ENCODE peak calls at places on chromosomes 4 and X, in seven cellular contexts. One of them, this sample, is unnamed.

GRCh38 chr4:7860600-7861158 is 79.0 kb downstream of the AFAP1 start:
- DNase-seq in lower leg skin: no peak
- DNase-seq in left lung: no peak
- DNase-seq in foreskin fibroblast: no peak
- DNase-seq in WERI-Rb-1: no peak
- DNase-seq in lower lobe of right lung: no peak
- DNase-seq in GM12864: no peak
- DNase-seq in this sample: no peak

GRCh38 chr4:6971536-6972374 is 62.1 kb downstream of the TBC1D14 start:
- DNase-seq in lower leg skin: peak
- DNase-seq in left lung: no peak
- DNase-seq in foreskin fibroblast: no peak
- DNase-seq in WERI-Rb-1: no peak
- DNase-seq in lower lobe of right lung: no peak
- DNase-seq in GM12864: no peak
- DNase-seq in this sample: no peak

GRCh38 chr4:91502365-91502764 is 801.4 kb upstream of the GRID2 start:
- DNase-seq in lower leg skin: no peak
- DNase-seq in left lung: no peak
- DNase-seq in foreskin fibroblast: no peak
- DNase-seq in WERI-Rb-1: peak
- DNase-seq in lower lobe of right lung: no peak
- DNase-seq in GM12864: no peak
- DNase-seq in this sample: no peak

GRCh38 chrX:31589503-31589902 is 517.7 kb upstream of the FTHL17 start:
- DNase-seq in lower leg skin: no peak
- DNase-seq in left lung: no peak
- DNase-seq in foreskin fibroblast: no peak
- DNase-seq in WERI-Rb-1: no peak
- DNase-seq in lower lobe of right lung: no peak
- DNase-seq in GM12864: no peak
- DNase-seq in this sample: no peak

GRCh38 chrX:71846429-71846828 is 64.2 kb upstream of the NHSL2 start:
- DNase-seq in lower leg skin: no peak
- DNase-seq in left lung: no peak
- DNase-seq in foreskin fibroblast: peak
- DNase-seq in WERI-Rb-1: no peak
- DNase-seq in lower lobe of right lung: no peak
- DNase-seq in GM12864: no peak
- DNase-seq in this sample: no peak

GRCh38 chr4:156971168-156971601 is 414 bp downstream of the PDGFC start:
- DNase-seq in lower leg skin: peak
- DNase-seq in left lung: no peak
- DNase-seq in foreskin fibroblast: no peak
- DNase-seq in WERI-Rb-1: peak
- DNase-seq in lower lobe of right lung: peak
- DNase-seq in GM12864: no peak
- DNase-seq in this sample: no peak

GRCh38 chrX:108177321-108177990 is 85.9 kb downstream of the ATG4A start:
- DNase-seq in lower leg skin: peak
- DNase-seq in left lung: no peak
- DNase-seq in foreskin fibroblast: no peak
- DNase-seq in WERI-Rb-1: no peak
- DNase-seq in lower lobe of right lung: no peak
- DNase-seq in GM12864: no peak
- DNase-seq in this sample: no peak

GRCh38 chr4:169037491-169037890 is 27.4 kb upstream of the CBR4 start:
- DNase-seq in lower leg skin: peak
- DNase-seq in left lung: no peak
- DNase-seq in foreskin fibroblast: no peak
- DNase-seq in WERI-Rb-1: no peak
- DNase-seq in lower lobe of right lung: no peak
- DNase-seq in GM12864: no peak
- DNase-seq in this sample: no peak

GRCh38 chr4:127604949-127605709 is 27.6 kb upstream of the INTU start:
- DNase-seq in lower leg skin: no peak
- DNase-seq in left lung: no peak
- DNase-seq in foreskin fibroblast: peak
- DNase-seq in WERI-Rb-1: peak
- DNase-seq in lower lobe of right lung: no peak
- DNase-seq in GM12864: peak
- DNase-seq in this sample: no peak

GRCh38 chr4:166153539-166153938 is 280.5 kb downstream of the TLL1 start:
- DNase-seq in lower leg skin: no peak
- DNase-seq in left lung: no peak
- DNase-seq in foreskin fibroblast: peak
- DNase-seq in WERI-Rb-1: no peak
- DNase-seq in lower lobe of right lung: no peak
- DNase-seq in GM12864: no peak
- DNase-seq in this sample: no peak

GRCh38 chr4:12555011-12555410 is 929.1 kb downstream of the RAB28 start:
- DNase-seq in lower leg skin: no peak
- DNase-seq in left lung: peak
- DNase-seq in foreskin fibroblast: no peak
- DNase-seq in WERI-Rb-1: no peak
- DNase-seq in lower lobe of right lung: no peak
- DNase-seq in GM12864: no peak
- DNase-seq in this sample: no peak

GRCh38 chr4:138540056-138540800 is 298.1 kb upstream of the SLC7A11 start:
- DNase-seq in lower leg skin: no peak
- DNase-seq in left lung: no peak
- DNase-seq in foreskin fibroblast: peak
- DNase-seq in WERI-Rb-1: no peak
- DNase-seq in lower lobe of right lung: no peak
- DNase-seq in GM12864: no peak
- DNase-seq in this sample: no peak

GRCh38 chr4:169774466-169775445 is 17.0 kb upstream of the HPF1 start:
- DNase-seq in lower leg skin: no peak
- DNase-seq in left lung: peak
- DNase-seq in foreskin fibroblast: no peak
- DNase-seq in WERI-Rb-1: no peak
- DNase-seq in lower lobe of right lung: no peak
- DNase-seq in GM12864: no peak
- DNase-seq in this sample: peak

GRCh38 chrX:23900220-23900797 is 7.4 kb downstream of the APOO start:
- DNase-seq in lower leg skin: no peak
- DNase-seq in left lung: no peak
- DNase-seq in foreskin fibroblast: no peak
- DNase-seq in WERI-Rb-1: peak
- DNase-seq in lower lobe of right lung: no peak
- DNase-seq in GM12864: no peak
- DNase-seq in this sample: no peak

GRCh38 chrX:109782994-109783711 is 50.1 kb upstream of the ACSL4 start:
- DNase-seq in lower leg skin: no peak
- DNase-seq in left lung: no peak
- DNase-seq in foreskin fibroblast: no peak
- DNase-seq in WERI-Rb-1: no peak
- DNase-seq in lower lobe of right lung: no peak
- DNase-seq in GM12864: peak
- DNase-seq in this sample: peak

GRCh38 chr4:75494563-75494962 is 19.6 kb downstream of the RCHY1 start:
- DNase-seq in lower leg skin: no peak
- DNase-seq in left lung: no peak
- DNase-seq in foreskin fibroblast: peak
- DNase-seq in WERI-Rb-1: no peak
- DNase-seq in lower lobe of right lung: no peak
- DNase-seq in GM12864: no peak
- DNase-seq in this sample: no peak

GRCh38 chr4:141684785-141685184 is 48.4 kb downstream of the IL15 start:
- DNase-seq in lower leg skin: no peak
- DNase-seq in left lung: no peak
- DNase-seq in foreskin fibroblast: no peak
- DNase-seq in WERI-Rb-1: no peak
- DNase-seq in lower lobe of right lung: no peak
- DNase-seq in GM12864: no peak
- DNase-seq in this sample: no peak

GRCh38 chrX:150037041-150037440 is 98.8 kb upstream of the EOLA2 start:
- DNase-seq in lower leg skin: no peak
- DNase-seq in left lung: no peak
- DNase-seq in foreskin fibroblast: no peak
- DNase-seq in WERI-Rb-1: no peak
- DNase-seq in lower lobe of right lung: no peak
- DNase-seq in GM12864: no peak
- DNase-seq in this sample: no peak

GRCh38 chrX:30635630-30636029 is 17.6 kb upstream of the GK start:
- DNase-seq in lower leg skin: no peak
- DNase-seq in left lung: no peak
- DNase-seq in foreskin fibroblast: no peak
- DNase-seq in WERI-Rb-1: no peak
- DNase-seq in lower lobe of right lung: no peak
- DNase-seq in GM12864: no peak
- DNase-seq in this sample: no peak

GRCh38 chr4:53366301-53366716 is 448 bp upstream of the SCFD2 start:
- DNase-seq in lower leg skin: no peak
- DNase-seq in left lung: no peak
- DNase-seq in foreskin fibroblast: no peak
- DNase-seq in WERI-Rb-1: no peak
- DNase-seq in lower lobe of right lung: no peak
- DNase-seq in GM12864: no peak
- DNase-seq in this sample: no peak

GRCh38 chrX:13283968-13284914 is 35.6 kb downstream of the ATXN3L start:
- DNase-seq in lower leg skin: no peak
- DNase-seq in left lung: no peak
- DNase-seq in foreskin fibroblast: peak
- DNase-seq in WERI-Rb-1: no peak
- DNase-seq in lower lobe of right lung: no peak
- DNase-seq in GM12864: no peak
- DNase-seq in this sample: no peak

GRCh38 chr4:133146574-133147198 is 2.4 kb upstream of the PCDH10 start:
- DNase-seq in lower leg skin: peak
- DNase-seq in left lung: peak
- DNase-seq in foreskin fibroblast: no peak
- DNase-seq in WERI-Rb-1: peak
- DNase-seq in lower lobe of right lung: no peak
- DNase-seq in GM12864: no peak
- DNase-seq in this sample: no peak

GRCh38 chrX:3939967-3940610 is 226.6 kb upstream of the PRKX start:
- DNase-seq in lower leg skin: no peak
- DNase-seq in left lung: no peak
- DNase-seq in foreskin fibroblast: no peak
- DNase-seq in WERI-Rb-1: no peak
- DNase-seq in lower lobe of right lung: no peak
- DNase-seq in GM12864: no peak
- DNase-seq in this sample: no peak

GRCh38 chr4:73895201-73896177 is 26.3 kb downstream of the CXCL1 start:
- DNase-seq in lower leg skin: no peak
- DNase-seq in left lung: no peak
- DNase-seq in foreskin fibroblast: no peak
- DNase-seq in WERI-Rb-1: no peak
- DNase-seq in lower lobe of right lung: no peak
- DNase-seq in GM12864: no peak
- DNase-seq in this sample: no peak

GRCh38 chr4:1133033-1133432 is 19.7 kb upstream of the RNF212 start:
- DNase-seq in lower leg skin: peak
- DNase-seq in left lung: no peak
- DNase-seq in foreskin fibroblast: no peak
- DNase-seq in WERI-Rb-1: no peak
- DNase-seq in lower lobe of right lung: no peak
- DNase-seq in GM12864: no peak
- DNase-seq in this sample: no peak

GRCh38 chr4:1136028-1136427 is 22.7 kb upstream of the RNF212 start:
- DNase-seq in lower leg skin: peak
- DNase-seq in left lung: no peak
- DNase-seq in foreskin fibroblast: no peak
- DNase-seq in WERI-Rb-1: no peak
- DNase-seq in lower lobe of right lung: peak
- DNase-seq in GM12864: no peak
- DNase-seq in this sample: no peak

GRCh38 chr4:1137850-1138249 is 24.5 kb upstream of the RNF212 start:
- DNase-seq in lower leg skin: no peak
- DNase-seq in left lung: no peak
- DNase-seq in foreskin fibroblast: no peak
- DNase-seq in WERI-Rb-1: no peak
- DNase-seq in lower lobe of right lung: no peak
- DNase-seq in GM12864: no peak
- DNase-seq in this sample: no peak

DNA sequence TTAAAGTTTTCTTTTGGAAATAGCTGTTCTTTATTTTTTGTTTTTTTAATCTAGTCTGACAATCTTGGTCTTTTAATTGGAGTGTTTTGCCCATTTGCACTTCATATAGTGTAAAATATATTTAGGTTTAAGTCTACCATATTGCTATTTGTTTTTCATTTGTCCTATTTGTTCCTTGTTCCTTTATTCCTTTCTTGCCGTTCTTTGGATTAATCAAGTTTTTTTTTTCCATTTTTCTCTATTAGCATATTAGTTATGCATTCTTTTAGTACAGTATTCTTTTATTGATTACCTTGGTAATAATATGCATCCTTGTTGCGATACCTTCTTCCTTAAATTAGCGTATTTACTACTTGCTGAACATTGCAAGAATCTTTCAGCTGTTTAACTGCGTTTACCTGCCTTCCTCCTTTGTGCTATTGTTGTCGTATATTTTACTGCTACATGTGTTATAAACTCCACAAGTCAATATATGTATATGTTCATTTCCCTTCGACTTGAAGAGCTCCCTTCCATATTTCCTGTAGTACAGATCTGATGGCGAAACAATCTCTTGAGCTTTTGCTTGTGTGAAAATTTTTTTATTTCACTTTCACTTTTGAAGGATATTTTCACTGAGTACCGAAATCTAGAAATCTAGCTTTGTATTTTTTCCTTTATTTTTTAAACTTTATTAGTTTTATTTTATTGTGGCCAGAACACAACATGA is 23.9 kb upstream of the RNF212 start:
- DNase-seq in lower leg skin: no peak
- DNase-seq in left lung: no peak
- DNase-seq in foreskin fibroblast: no peak
- DNase-seq in WERI-Rb-1: no peak
- DNase-seq in lower lobe of right lung: no peak
- DNase-seq in GM12864: peak
- DNase-seq in this sample: no peak
- H3K4me3 ChIP-seq in lower leg skin: no peak
- H3K4me3 ChIP-seq in left lung: peak
- H3K4me3 ChIP-seq in foreskin fibroblast: no peak
- H3K4me3 ChIP-seq in WERI-Rb-1: no peak
- H3K4me3 ChIP-seq in lower lobe of right lung: peak
- H3K4me3 ChIP-seq in GM12864: peak
- H3K4me3 ChIP-seq in this sample: peak

GRCh38 chr4:40629401-40630334 is at the start of gene RBM47:
- DNase-seq in lower leg skin: peak
- DNase-seq in left lung: peak
- DNase-seq in foreskin fibroblast: no peak
- DNase-seq in WERI-Rb-1: no peak
- DNase-seq in lower lobe of right lung: peak
- DNase-seq in GM12864: peak
- DNase-seq in this sample: peak
- TF ChIP-seq CTCF in lower leg skin: no peak
- TF ChIP-seq CTCF in left lung: peak
- TF ChIP-seq CTCF in foreskin fibroblast: no peak
- TF ChIP-seq CTCF in WERI-Rb-1: no peak
- TF ChIP-seq CTCF in lower lobe of right lung: peak
- TF ChIP-seq CTCF in GM12864: peak
- TF ChIP-seq CTCF in this sample: peak

GRCh38 chrX:103554687-103555417 is 30.5 kb upstream of the TCEAL4 start:
- DNase-seq in lower leg skin: no peak
- DNase-seq in left lung: no peak
- DNase-seq in foreskin fibroblast: no peak
- DNase-seq in WERI-Rb-1: peak
- DNase-seq in lower lobe of right lung: no peak
- DNase-seq in GM12864: peak
- DNase-seq in this sample: peak
- H3K4me3 ChIP-seq in lower leg skin: no peak
- H3K4me3 ChIP-seq in left lung: peak
- H3K4me3 ChIP-seq in foreskin fibroblast: peak
- H3K4me3 ChIP-seq in WERI-Rb-1: peak
- H3K4me3 ChIP-seq in lower lobe of right lung: peak
- H3K4me3 ChIP-seq in GM12864: peak
- H3K4me3 ChIP-seq in this sample: peak

GRCh38 chrX:135327299-135327698 is 18.0 kb downstream of the ETDC start:
- DNase-seq in lower leg skin: no peak
- DNase-seq in left lung: no peak
- DNase-seq in foreskin fibroblast: peak
- DNase-seq in WERI-Rb-1: no peak
- DNase-seq in lower lobe of right lung: no peak
- DNase-seq in GM12864: no peak
- DNase-seq in this sample: no peak
- TF ChIP-seq CTCF in lower leg skin: no peak
- TF ChIP-seq CTCF in left lung: no peak
- TF ChIP-seq CTCF in foreskin fibroblast: no peak
- TF ChIP-seq CTCF in WERI-Rb-1: no peak
- TF ChIP-seq CTCF in lower lobe of right lung: no peak
- TF ChIP-seq CTCF in GM12864: no peak
- TF ChIP-seq CTCF in this sample: no peak